ENCODE peak calls at places on chromosomes 16 and 17, in ten cellular contexts. Y, C, H, M, V, X, O, F, Q and W are unnamed samples. For H3K4me1 and H3K27me3, the result is how much of the 10 kb centered on the place peaks cover.

GRCh38 chr17:45430738-45431530 is 1.7 kb downstream of the ARHGAP27 start:
- DNase-seq in Y (peak), C (no peak), H (peak), M (peak), V (no peak), X (no peak), O (peak), F (no peak), Q (peak), W (peak)

GRCh38 chr16:73066321-73066926 is 18.5 kb upstream of the ZFHX3 start:
- DNase-seq in Y (no peak), C (no peak), H (no peak), M (no peak), V (no peak), X (no peak), O (no peak), F (no peak), Q (no peak), W (no peak)

GRCh38 chr17:8693328-8693727 is 51.3 kb downstream of the CCDC42 start:
- DNase-seq in Y (no peak), C (no peak), H (peak), M (no peak), V (no peak), X (no peak), O (no peak), F (no peak), Q (no peak), W (no peak)

GRCh38 chr16:52068447-52069074 is 478.4 kb downstream of the TOX3 start:
- DNase-seq in Y (peak), C (no peak), H (peak), M (peak), V (no peak), X (no peak), O (peak), F (no peak), Q (no peak), W (peak)

GRCh38 chr17:70296456-70296855 is 127.1 kb downstream of the KCNJ2 start:
- DNase-seq in Y (no peak), C (no peak), H (no peak), M (no peak), V (no peak), X (no peak), O (no peak), F (no peak), Q (no peak), W (no peak)

GRCh38 chr17:65131946-65132345 is 5.2 kb upstream of the RGS9 start:
- DNase-seq in Y (no peak), C (no peak), H (no peak), M (no peak), V (no peak), X (no peak), O (no peak), F (no peak), Q (no peak), W (no peak)

GRCh38 chr16:50300942-50301625 is 34.7 kb downstream of the ADCY7 start:
- DNase-seq in Y (no peak), C (no peak), H (no peak), M (no peak), V (no peak), X (no peak), O (peak), F (no peak), Q (no peak), W (no peak)

GRCh38 chr17:29929544-29930398 is at the start of gene SSH2:
- DNase-seq in Y (peak), C (peak), H (peak), M (peak), V (peak), X (peak), O (peak), F (peak), Q (peak), W (peak)

GRCh38 chr17:61294777-61295176 is 104.9 kb upstream of the TBX2 start:
- DNase-seq in Y (no peak), C (no peak), H (peak), M (no peak), V (no peak), X (no peak), O (peak), F (no peak), Q (no peak), W (no peak)

GRCh38 chr16:87129771-87130170 is 187.4 kb downstream of the C16orf95 start:
- DNase-seq in Y (no peak), C (no peak), H (peak), M (no peak), V (no peak), X (no peak), O (peak), F (no peak), Q (peak), W (no peak)

GRCh38 chr16:2042171-2042570 is 5.5 kb downstream of the NTHL1 start:
- DNase-seq in Y (no peak), C (no peak), H (no peak), M (peak), V (no peak), X (no peak), O (no peak), F (peak), Q (no peak), W (no peak)

GRCh38 chr16:2040031-2040430 is 7.6 kb downstream of the NTHL1 start:
- DNase-seq in Y (no peak), C (no peak), H (no peak), M (no peak), V (no peak), X (no peak), O (no peak), F (no peak), Q (no peak), W (no peak)

GRCh38 chr16:2038359-2039285 is 9.0 kb downstream of the NTHL1 start:
- DNase-seq in Y (no peak), C (no peak), H (no peak), M (no peak), V (no peak), X (no peak), O (no peak), F (no peak), Q (no peak), W (no peak)

GRCh38 chr16:2039286-2040030 is 8.2 kb downstream of the NTHL1 start:
- DNase-seq in Y (peak), C (no peak), H (no peak), M (peak), V (no peak), X (no peak), O (peak), F (peak), Q (no peak), W (peak)

GRCh38 chr16:2040450-2041105 is 7.1 kb downstream of the NTHL1 start:
- DNase-seq in Y (no peak), C (no peak), H (no peak), M (no peak), V (no peak), X (no peak), O (no peak), F (no peak), Q (peak), W (no peak)
- H3K4me1 ChIP-seq in Y (half or more), C (under half), H (under half), M (half or more), V (under half), X (under half), O (under half), F (half or more), Q (under half), W (under half)

GRCh38 chr16:702341-702740 is 3.3 kb downstream of the FBXL16 start:
- DNase-seq in Y (no peak), C (no peak), H (no peak), M (no peak), V (no peak), X (no peak), O (no peak), F (no peak), Q (no peak), W (no peak)
- H3K27me3 ChIP-seq in Y (half or more), C (under half), H (under half), M (under half), V (under half), X (under half), O (half or more), F (half or more), Q (half or more), W (under half)

GRCh38 chr16:85234310-85235235 is 122.3 kb upstream of the CIBAR2 start:
- DNase-seq in Y (peak), C (no peak), H (peak), M (peak), V (no peak), X (no peak), O (peak), F (peak), Q (no peak), W (peak)
- H3K4me3 ChIP-seq in Y (no peak), C (no peak), H (no peak), M (peak), V (no peak), X (peak), O (peak), F (peak), Q (no peak), W (no peak)

GRCh38 chr17:57538730-57539456 is 206.2 kb downstream of the CCDC182 start:
- DNase-seq in Y (no peak), C (no peak), H (no peak), M (no peak), V (no peak), X (no peak), O (no peak), F (no peak), Q (no peak), W (no peak)

GRCh38 chr17:57541049-57541448 is 204.1 kb downstream of the CCDC182 start:
- DNase-seq in Y (no peak), C (no peak), H (no peak), M (no peak), V (no peak), X (no peak), O (no peak), F (no peak), Q (no peak), W (no peak)

GRCh38 chr17:57539528-57540301 is 205.4 kb downstream of the CCDC182 start:
- DNase-seq in Y (no peak), C (no peak), H (no peak), M (no peak), V (no peak), X (no peak), O (no peak), F (no peak), Q (no peak), W (no peak)

GRCh38 chr17:57541472-57542394 is 203.4 kb downstream of the CCDC182 start:
- DNase-seq in Y (no peak), C (no peak), H (no peak), M (no peak), V (no peak), X (peak), O (peak), F (peak), Q (no peak), W (peak)

DNA sequence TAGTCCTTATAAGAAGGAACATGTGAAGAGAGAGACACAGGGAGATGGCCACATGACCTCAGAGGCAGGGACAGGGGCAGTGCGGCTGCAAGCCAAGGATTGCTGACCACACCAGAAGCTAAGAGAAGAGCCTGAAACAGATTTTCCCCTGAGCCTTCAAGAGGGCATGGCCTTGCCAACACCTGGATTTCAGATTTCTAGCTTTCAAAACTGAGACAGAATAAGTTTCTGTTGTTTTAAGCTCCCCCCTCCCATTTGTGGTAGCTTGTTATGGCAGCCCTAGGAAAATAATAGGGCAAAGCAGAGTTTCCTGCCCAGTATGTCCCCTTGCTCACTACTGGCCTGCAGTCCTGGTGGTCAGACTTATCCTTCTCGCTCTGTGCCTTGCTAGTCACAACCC is 204.5 kb downstream of the CCDC182 start:
- DNase-seq in Y (peak), C (no peak), H (no peak), M (no peak), V (no peak), X (no peak), O (no peak), F (no peak), Q (no peak), W (no peak)
- H3K4me1 ChIP-seq in Y (under half), C (under half), H (under half), M (half or more), V (under half), X (under half), O (under half), F (half or more), Q (under half), W (under half)

DNA sequence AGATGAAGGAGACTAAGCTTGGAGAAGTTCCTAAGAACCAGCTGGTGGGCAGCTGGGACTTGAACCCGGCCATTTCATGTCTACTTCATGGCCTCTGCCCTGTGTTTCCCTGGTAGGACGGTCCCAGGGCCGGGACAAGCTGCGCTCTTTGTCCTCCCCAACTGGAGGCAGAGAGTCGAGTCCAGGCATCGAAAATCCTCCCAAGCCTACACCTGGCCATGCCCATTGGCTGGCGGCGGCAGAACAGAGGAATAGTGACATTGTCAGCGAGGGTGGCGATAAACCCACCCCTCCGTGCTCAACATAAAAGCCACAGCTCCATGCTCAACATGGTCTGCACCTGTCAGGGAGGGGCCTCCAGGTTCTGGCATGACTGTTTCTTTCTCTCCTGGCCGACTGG is 77.7 kb downstream of the RBFOX3 start:
- DNase-seq in Y (no peak), C (no peak), H (no peak), M (no peak), V (no peak), X (no peak), O (no peak), F (no peak), Q (no peak), W (no peak)
- H3K27me3 ChIP-seq in Y (under half), C (under half), H (under half), M (under half), V (under half), X (under half), O (under half), F (under half), Q (half or more), W (under half)

GRCh38 chr17:58586009-58586408 is 71.6 kb upstream of the MTMR4 start:
- DNase-seq in Y (no peak), C (no peak), H (no peak), M (no peak), V (no peak), X (no peak), O (no peak), F (no peak), Q (no peak), W (no peak)
- H3K4me3 ChIP-seq in Y (no peak), C (no peak), H (no peak), M (no peak), V (no peak), X (no peak), O (no peak), F (no peak), Q (no peak), W (no peak)

DNA sequence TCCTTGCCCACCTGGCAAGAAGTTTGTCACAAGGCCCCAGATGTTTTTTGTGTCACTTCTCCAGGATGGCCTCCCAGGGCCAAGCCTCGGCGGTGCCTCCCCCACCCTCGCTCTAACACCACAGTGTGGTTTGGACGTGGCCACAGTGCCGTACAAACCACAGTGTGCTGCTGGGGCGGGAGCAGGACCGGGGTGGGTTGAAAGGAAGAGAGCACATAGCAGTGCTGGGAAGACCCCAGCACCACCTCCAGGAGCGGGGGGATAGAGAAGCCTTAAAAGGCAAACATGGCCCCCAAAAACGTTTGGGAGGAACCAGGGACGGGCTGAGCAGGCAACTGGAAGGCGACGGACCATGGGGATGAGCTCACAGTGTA is 5.0 kb upstream of the BCL6B start:
- DNase-seq in Y (no peak), C (no peak), H (no peak), M (no peak), V (no peak), X (no peak), O (no peak), F (no peak), Q (no peak), W (no peak)
- H3K4me1 ChIP-seq in Y (under half), C (under half), H (under half), M (half or more), V (half or more), X (under half), O (under half), F (half or more), Q (under half), W (under half)

DNA sequence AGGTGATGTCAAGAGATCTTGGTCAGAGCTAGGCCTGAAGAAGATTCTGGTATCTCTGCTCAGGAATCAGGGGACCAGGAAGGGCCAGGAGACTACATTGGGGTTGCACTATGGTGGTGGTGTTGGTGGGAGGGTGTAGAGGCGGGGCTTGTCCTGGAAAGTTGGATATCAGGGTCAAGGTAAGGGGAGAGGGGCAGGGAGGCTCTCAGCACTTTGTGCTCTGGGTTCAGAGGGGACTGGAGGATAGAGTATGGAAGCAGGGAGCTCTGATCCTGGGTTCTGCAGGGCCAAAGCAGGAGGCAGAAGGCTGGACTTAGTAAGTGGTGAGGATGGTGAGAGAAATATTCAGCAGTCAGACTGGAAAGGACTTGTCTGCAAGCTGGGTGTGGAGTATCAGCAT is 3.0 kb downstream of the NOL3 start:
- DNase-seq in Y (no peak), C (no peak), H (no peak), M (no peak), V (no peak), X (no peak), O (no peak), F (no peak), Q (no peak), W (no peak)
- H3K27me3 ChIP-seq in Y (under half), C (under half), H (under half), M (under half), V (under half), X (under half), O (under half), F (under half), Q (under half), W (under half)

GRCh38 chr17:75404739-75405364 is 626 bp downstream of the GRB2 start:
- DNase-seq in Y (peak), C (peak), H (peak), M (peak), V (peak), X (no peak), O (peak), F (peak), Q (no peak), W (peak)

GRCh38 chr17:75406222-75406615 is 741 bp upstream of the GRB2 start:
- DNase-seq in Y (no peak), C (no peak), H (no peak), M (no peak), V (no peak), X (no peak), O (peak), F (no peak), Q (no peak), W (no peak)

GRCh38 chr17:75410141-75410540 is 4.7 kb upstream of the GRB2 start:
- DNase-seq in Y (no peak), C (no peak), H (no peak), M (no peak), V (no peak), X (no peak), O (no peak), F (no peak), Q (no peak), W (no peak)

GRCh38 chr17:75405365-75406221 is at the start of gene GRB2:
- DNase-seq in Y (peak), C (peak), H (peak), M (peak), V (peak), X (peak), O (peak), F (peak), Q (peak), W (peak)

DNA sequence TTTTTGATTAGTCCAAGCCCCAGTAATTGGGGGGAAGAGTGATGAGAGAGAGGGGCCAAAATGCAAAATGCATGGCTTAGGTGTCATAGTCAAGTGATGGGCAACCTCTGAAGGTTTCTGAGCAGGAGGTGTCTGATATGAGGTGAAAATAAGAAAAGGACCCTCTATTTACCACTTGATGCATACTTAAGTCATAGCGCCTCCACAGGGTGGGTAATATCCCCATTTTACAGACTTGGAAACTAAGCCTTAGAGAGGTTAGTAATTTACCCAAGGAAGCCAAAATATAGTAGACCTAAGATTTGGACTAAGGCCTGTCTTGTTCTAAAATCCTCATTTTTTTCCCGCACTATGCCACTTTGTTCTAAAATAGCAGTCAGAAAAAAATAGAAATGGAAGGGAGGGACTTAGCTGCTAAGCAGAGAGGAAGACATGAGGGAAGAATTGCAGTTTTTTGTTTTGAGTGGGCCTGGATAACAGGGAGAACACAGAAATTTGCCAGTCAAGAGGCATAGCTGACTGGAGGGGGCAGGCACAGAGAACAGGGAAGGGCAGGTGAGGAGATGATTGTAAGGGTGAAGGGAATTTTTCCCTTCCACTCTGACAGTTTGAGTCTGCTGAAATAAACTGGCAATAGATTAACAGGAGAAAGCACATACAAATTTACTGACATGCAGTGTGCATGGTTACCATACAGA is 2.3 kb upstream of the GRB2 start:
- DNase-seq in Y (no peak), C (no peak), H (no peak), M (no peak), V (no peak), X (no peak), O (no peak), F (no peak), Q (no peak), W (no peak)
- H3K4me3 ChIP-seq in Y (no peak), C (no peak), H (no peak), M (no peak), V (no peak), X (no peak), O (no peak), F (no peak), Q (no peak), W (no peak)